ENCODE peak calls at places on chromosomes 2 and 18, in seven cellular contexts. One of them, this sample, is unnamed.

GRCh38 chr18:79199691-79200374 is 130.6 kb downstream of the ATP9B start:
- DNase-seq in cardiac fibroblast: peak; percentile 18
- DNase-seq in NB4: no peak
- DNase-seq in GM23248: peak; percentile 50
- DNase-seq in colonic mucosa: no peak
- DNase-seq in spleen: no peak
- DNase-seq in upper lobe of left lung: no peak
- DNase-seq in this sample: no peak

GRCh38 chr2:64859208-64860161 is 129.7 kb upstream of the SLC1A4 start:
- DNase-seq in cardiac fibroblast: peak; percentile 93
- DNase-seq in NB4: peak; percentile 91
- DNase-seq in GM23248: peak; percentile 97
- DNase-seq in colonic mucosa: peak; percentile 96
- DNase-seq in spleen: peak; percentile 91
- DNase-seq in upper lobe of left lung: peak; percentile 97
- DNase-seq in this sample: peak; percentile 78

GRCh38 chr18:48800479-48800876 is 150.3 kb downstream of the SMAD7 start:
- DNase-seq in cardiac fibroblast: no peak
- DNase-seq in NB4: no peak
- DNase-seq in GM23248: no peak
- DNase-seq in colonic mucosa: peak; percentile 15
- DNase-seq in spleen: peak; percentile 56
- DNase-seq in upper lobe of left lung: no peak
- DNase-seq in this sample: no peak

GRCh38 chr2:23988371-23988770 is 21.5 kb upstream of the MFSD2B start:
- DNase-seq in cardiac fibroblast: peak; percentile 25
- DNase-seq in NB4: peak; percentile 34
- DNase-seq in GM23248: peak; percentile 41
- DNase-seq in colonic mucosa: no peak
- DNase-seq in spleen: no peak
- DNase-seq in upper lobe of left lung: no peak
- DNase-seq in this sample: no peak

GRCh38 chr2:109254174-109254904 is 125.3 kb downstream of the SH3RF3 start:
- DNase-seq in cardiac fibroblast: no peak
- DNase-seq in NB4: peak; percentile 38
- DNase-seq in GM23248: no peak
- DNase-seq in colonic mucosa: no peak
- DNase-seq in spleen: peak; percentile 75
- DNase-seq in upper lobe of left lung: no peak
- DNase-seq in this sample: no peak

GRCh38 chr18:50454379-50455005 is 79.6 kb downstream of the SKA1 start:
- DNase-seq in cardiac fibroblast: no peak
- DNase-seq in NB4: no peak
- DNase-seq in GM23248: no peak
- DNase-seq in colonic mucosa: no peak
- DNase-seq in spleen: no peak
- DNase-seq in upper lobe of left lung: no peak
- DNase-seq in this sample: peak; percentile 62

GRCh38 chr2:45699032-45699658 is 47.7 kb downstream of the PRKCE start:
- DNase-seq in cardiac fibroblast: peak; percentile 44
- DNase-seq in NB4: no peak
- DNase-seq in GM23248: peak; percentile 95
- DNase-seq in colonic mucosa: no peak
- DNase-seq in spleen: no peak
- DNase-seq in upper lobe of left lung: no peak
- DNase-seq in this sample: no peak

GRCh38 chr18:36817039-36817438 is 11.8 kb downstream of the TPGS2 start:
- DNase-seq in cardiac fibroblast: no peak
- DNase-seq in NB4: no peak
- DNase-seq in GM23248: no peak
- DNase-seq in colonic mucosa: no peak
- DNase-seq in spleen: no peak
- DNase-seq in upper lobe of left lung: no peak
- DNase-seq in this sample: no peak

GRCh38 chr18:35610089-35610488 is 28.5 kb downstream of the GALNT1 start:
- DNase-seq in cardiac fibroblast: no peak
- DNase-seq in NB4: no peak
- DNase-seq in GM23248: no peak
- DNase-seq in colonic mucosa: peak; percentile 56
- DNase-seq in spleen: no peak
- DNase-seq in upper lobe of left lung: no peak
- DNase-seq in this sample: peak; percentile 68

GRCh38 chr2:44257781-44258180 is 17.5 kb upstream of the SLC3A1 start:
- DNase-seq in cardiac fibroblast: no peak
- DNase-seq in NB4: no peak
- DNase-seq in GM23248: no peak
- DNase-seq in colonic mucosa: no peak
- DNase-seq in spleen: no peak
- DNase-seq in upper lobe of left lung: no peak
- DNase-seq in this sample: no peak

GRCh38 chr2:230505162-230505561 is 89.2 kb downstream of the SP100 start:
- DNase-seq in cardiac fibroblast: no peak
- DNase-seq in NB4: no peak
- DNase-seq in GM23248: no peak
- DNase-seq in colonic mucosa: no peak
- DNase-seq in spleen: no peak
- DNase-seq in upper lobe of left lung: no peak
- DNase-seq in this sample: no peak

GRCh38 chr2:75064691-75065396 is 106.4 kb downstream of the POLE4 start:
- DNase-seq in cardiac fibroblast: peak; percentile 71
- DNase-seq in NB4: peak; percentile 66
- DNase-seq in GM23248: peak; percentile 62
- DNase-seq in colonic mucosa: peak; percentile 57
- DNase-seq in spleen: peak; percentile 84
- DNase-seq in upper lobe of left lung: peak; percentile 65
- DNase-seq in this sample: peak; percentile 84

GRCh38 chr2:54585136-54585535 is 129.0 kb downstream of the SPTBN1 start:
- DNase-seq in cardiac fibroblast: no peak
- DNase-seq in NB4: no peak
- DNase-seq in GM23248: no peak
- DNase-seq in colonic mucosa: no peak
- DNase-seq in spleen: no peak
- DNase-seq in upper lobe of left lung: no peak
- DNase-seq in this sample: no peak

DNA sequence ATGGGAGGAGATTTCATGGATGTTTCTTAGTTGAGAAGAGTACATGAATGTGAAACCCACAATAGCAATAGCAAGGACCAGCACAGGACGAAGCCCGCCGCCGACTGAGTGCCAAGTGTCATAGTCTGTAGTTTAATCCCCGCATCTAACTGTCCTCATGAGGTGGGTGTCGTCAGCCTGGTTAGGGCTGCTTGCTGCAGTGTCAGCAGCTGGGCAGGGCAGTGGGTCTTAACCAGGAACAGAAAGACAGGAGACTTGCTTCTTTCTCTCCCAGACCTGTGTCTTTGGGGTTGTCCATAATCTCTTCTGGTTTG is 146.6 kb downstream of the VAPA start:
- DNase-seq in cardiac fibroblast: no peak
- DNase-seq in NB4: no peak
- DNase-seq in GM23248: no peak
- DNase-seq in colonic mucosa: no peak
- DNase-seq in spleen: no peak
- DNase-seq in upper lobe of left lung: no peak
- DNase-seq in this sample: no peak
- H3K4me3 ChIP-seq in cardiac fibroblast: no peak overlapping the region
- H3K4me3 ChIP-seq in NB4: no peak overlapping the region
- H3K4me3 ChIP-seq in GM23248: no peak overlapping the region
- H3K4me3 ChIP-seq in colonic mucosa: no peak overlapping the region
- H3K4me3 ChIP-seq in spleen: no peak overlapping the region
- H3K4me3 ChIP-seq in upper lobe of left lung: no peak overlapping the region
- H3K4me3 ChIP-seq in this sample: no peak overlapping the region

DNA sequence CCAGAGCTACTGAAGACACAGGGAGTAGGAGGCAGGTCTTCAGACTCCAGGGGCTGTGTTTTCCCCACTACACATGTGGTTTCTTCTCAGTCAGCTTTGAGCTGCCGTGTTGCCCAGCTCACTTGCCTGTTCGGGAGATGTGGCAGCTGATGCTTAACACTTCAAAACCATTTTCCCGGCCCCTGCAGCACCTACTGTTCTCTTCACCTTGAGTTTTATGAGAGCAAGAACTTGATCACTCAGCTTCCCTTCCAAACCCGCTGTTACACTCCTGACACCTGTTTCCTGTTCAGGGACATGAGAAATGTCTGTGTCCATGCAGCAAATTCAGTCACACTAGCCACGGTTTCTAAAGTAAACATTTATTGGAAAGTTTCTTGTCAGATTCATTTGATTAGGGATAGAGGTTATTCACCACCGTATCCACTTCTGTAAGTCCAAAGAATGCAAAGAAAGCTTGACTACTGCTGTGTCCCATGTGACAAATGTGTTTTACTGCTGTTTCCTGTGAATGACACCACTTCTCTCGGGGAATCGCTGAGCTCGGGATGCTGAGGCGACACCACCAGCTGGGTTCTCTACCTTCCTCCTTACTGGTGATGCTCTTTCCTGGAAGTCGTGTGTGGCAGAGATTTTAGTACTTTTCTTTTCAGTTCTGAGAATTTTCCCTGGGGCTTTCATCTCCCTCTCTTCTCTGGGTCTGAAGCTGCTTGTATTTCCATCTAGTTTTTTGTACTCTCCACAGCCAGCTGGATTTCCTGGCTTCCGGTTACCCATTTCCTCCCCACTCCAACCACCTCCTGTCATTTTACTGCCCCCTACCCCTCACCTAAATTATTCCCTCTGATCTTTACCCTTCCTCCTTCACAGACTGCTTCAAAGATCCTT is 91.7 kb downstream of the KLF7 start:
- DNase-seq in cardiac fibroblast: peak; percentile 12
- DNase-seq in NB4: peak; percentile 9
- DNase-seq in GM23248: peak; percentile 20
- DNase-seq in colonic mucosa: no peak
- DNase-seq in spleen: no peak
- DNase-seq in upper lobe of left lung: no peak
- DNase-seq in this sample: peak; percentile 62
- H3K4me3 ChIP-seq in cardiac fibroblast: no peak overlapping the region
- H3K4me3 ChIP-seq in NB4: no peak overlapping the region
- H3K4me3 ChIP-seq in GM23248: no peak overlapping the region
- H3K4me3 ChIP-seq in colonic mucosa: no peak overlapping the region
- H3K4me3 ChIP-seq in spleen: peak overlapping the region; percentile 35
- H3K4me3 ChIP-seq in upper lobe of left lung: no peak overlapping the region
- H3K4me3 ChIP-seq in this sample: no peak overlapping the region

DNA sequence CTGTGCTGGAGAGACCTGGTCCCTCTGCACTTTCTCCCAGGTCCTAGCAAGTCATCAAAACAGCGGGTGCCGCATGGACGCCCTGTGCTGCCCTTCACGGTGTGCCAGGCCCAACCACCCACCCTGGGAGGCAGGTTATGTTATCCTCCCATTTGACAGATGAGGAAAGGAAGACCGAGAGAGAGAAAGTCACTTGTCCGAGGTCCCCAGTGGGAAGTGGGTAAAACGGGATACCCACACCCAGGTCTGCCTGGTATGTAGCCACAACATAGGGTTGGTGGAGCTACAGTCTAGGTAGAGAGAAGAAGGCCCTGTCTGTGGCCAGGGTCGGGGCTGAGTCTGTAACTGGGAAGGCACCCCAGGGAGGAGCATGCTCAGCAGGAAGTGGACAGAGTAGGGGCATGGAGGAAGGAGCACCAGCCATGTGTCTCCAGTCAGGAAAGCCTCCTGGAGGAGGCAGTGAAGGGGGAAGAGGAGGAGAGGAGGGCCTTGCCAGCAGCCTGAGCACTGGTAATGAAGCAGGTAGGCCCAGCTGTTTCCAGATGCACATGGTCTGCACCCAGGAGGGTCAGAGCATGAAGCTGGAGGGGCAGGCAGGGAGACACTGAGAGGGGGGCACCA is 98.4 kb downstream of the ZFP36L2 start:
- DNase-seq in cardiac fibroblast: no peak
- DNase-seq in NB4: peak; percentile 69
- DNase-seq in GM23248: no peak
- DNase-seq in colonic mucosa: no peak
- DNase-seq in spleen: peak; percentile 80
- DNase-seq in upper lobe of left lung: no peak
- DNase-seq in this sample: no peak
- H3K4me3 ChIP-seq in cardiac fibroblast: no peak overlapping the region
- H3K4me3 ChIP-seq in NB4: peak overlapping the region; percentile 19
- H3K4me3 ChIP-seq in GM23248: no peak overlapping the region
- H3K4me3 ChIP-seq in colonic mucosa: no peak overlapping the region
- H3K4me3 ChIP-seq in spleen: peak overlapping the region; percentile 50
- H3K4me3 ChIP-seq in upper lobe of left lung: no peak overlapping the region
- H3K4me3 ChIP-seq in this sample: no peak overlapping the region

GRCh38 chr2:176443941-176444340 is 174.7 kb downstream of the MTX2 start:
- DNase-seq in cardiac fibroblast: no peak
- DNase-seq in NB4: no peak
- DNase-seq in GM23248: peak; percentile 35
- DNase-seq in colonic mucosa: no peak
- DNase-seq in spleen: no peak
- DNase-seq in upper lobe of left lung: no peak
- DNase-seq in this sample: no peak
- H3K4me3 ChIP-seq in cardiac fibroblast: no peak overlapping the region
- H3K4me3 ChIP-seq in NB4: no peak overlapping the region
- H3K4me3 ChIP-seq in GM23248: no peak overlapping the region
- H3K4me3 ChIP-seq in colonic mucosa: no peak overlapping the region
- H3K4me3 ChIP-seq in spleen: no peak overlapping the region
- H3K4me3 ChIP-seq in upper lobe of left lung: no peak overlapping the region
- H3K4me3 ChIP-seq in this sample: no peak overlapping the region

DNA sequence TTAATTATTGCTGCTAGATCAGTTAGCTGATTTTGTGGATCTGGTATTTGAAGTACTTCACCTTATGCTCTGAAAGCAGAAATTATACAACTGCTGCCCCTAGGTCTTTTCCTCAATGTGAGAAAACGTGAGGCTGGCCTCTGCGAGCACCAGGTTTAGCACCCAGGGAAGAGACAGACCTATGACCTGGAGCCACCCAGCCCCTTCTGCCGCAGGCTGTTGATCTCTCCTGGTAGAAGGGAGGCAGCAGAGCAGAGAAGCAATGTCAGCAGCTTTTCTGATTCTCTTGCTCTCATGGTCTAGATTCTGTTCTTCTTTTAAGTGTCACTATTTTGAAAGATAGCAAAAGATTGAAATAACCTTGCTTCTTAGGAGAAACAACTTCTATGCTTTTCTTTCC is 19.9 kb downstream of the TRAPPC12 start:
- DNase-seq in cardiac fibroblast: no peak
- DNase-seq in NB4: no peak
- DNase-seq in GM23248: no peak
- DNase-seq in colonic mucosa: no peak
- DNase-seq in spleen: no peak
- DNase-seq in upper lobe of left lung: no peak
- DNase-seq in this sample: no peak
- H3K4me3 ChIP-seq in cardiac fibroblast: no peak overlapping the region
- H3K4me3 ChIP-seq in NB4: no peak overlapping the region
- H3K4me3 ChIP-seq in GM23248: no peak overlapping the region
- H3K4me3 ChIP-seq in colonic mucosa: no peak overlapping the region
- H3K4me3 ChIP-seq in spleen: no peak overlapping the region
- H3K4me3 ChIP-seq in upper lobe of left lung: no peak overlapping the region
- H3K4me3 ChIP-seq in this sample: no peak overlapping the region

GRCh38 chr18:59846814-59847490 is 52.8 kb upstream of the PMAIP1 start:
- DNase-seq in cardiac fibroblast: peak; percentile 37
- DNase-seq in NB4: no peak
- DNase-seq in GM23248: peak; percentile 49
- DNase-seq in colonic mucosa: peak; percentile 73
- DNase-seq in spleen: no peak
- DNase-seq in upper lobe of left lung: peak; percentile 49
- DNase-seq in this sample: peak; percentile 82
- H3K4me3 ChIP-seq in cardiac fibroblast: no peak overlapping the region
- H3K4me3 ChIP-seq in NB4: no peak overlapping the region
- H3K4me3 ChIP-seq in GM23248: no peak overlapping the region
- H3K4me3 ChIP-seq in colonic mucosa: no peak overlapping the region
- H3K4me3 ChIP-seq in spleen: no peak overlapping the region
- H3K4me3 ChIP-seq in upper lobe of left lung: no peak overlapping the region
- H3K4me3 ChIP-seq in this sample: no peak overlapping the region